ENCODE peak calls at places on chromosomes 13 and 19, in six cellular contexts. G is A549, D is IMR-90, Y is K562, B is neural progenitor cell, W is osteoblast. C is an unnamed sample.

GRCh38 chr19:55069137-55069858 is 6.3 kb upstream of the RDH13 start:
- DNase-seq in Y (peak), D (no peak), B (peak), W (peak), G (peak), C (no peak)

GRCh38 chr19:33391631-33392249 is 18.2 kb downstream of the CEBPG start:
- DNase-seq in W (peak), G (no peak), Y (no peak), D (no peak), B (no peak), C (no peak)

GRCh38 chr19:39110263-39110967 is 15.2 kb upstream of the PAK4 start:
- DNase-seq in G (peak), D (no peak), B (peak), Y (peak), W (peak), C (peak)

GRCh38 chr13:44101347-44102083 is 221.8 kb downstream of the LACC1 start:
- DNase-seq in G (no peak), B (no peak), W (no peak), Y (no peak), D (no peak), C (no peak)

GRCh38 chr13:77323858-77324257 is 3.0 kb downstream of the MYCBP2 start:
- DNase-seq in Y (no peak), D (no peak), W (no peak), G (no peak), B (no peak), C (no peak)

GRCh38 chr19:1016647-1017114 is 4.2 kb downstream of the TMEM259 start:
- DNase-seq in W (peak), G (no peak), D (peak), B (no peak), Y (no peak), C (no peak)

GRCh38 chr19:21158523-21159135 is 16.8 kb downstream of the ZNF431 start:
- DNase-seq in D (peak), G (no peak), B (no peak), Y (no peak), W (no peak), C (no peak)

GRCh38 chr13:44240611-44241010 is 133.0 kb upstream of the SERP2 start:
- DNase-seq in B (no peak), D (no peak), Y (no peak), W (no peak), G (no peak), C (no peak)

GRCh38 chr19:35911790-35912189 is 3.7 kb upstream of the TYROBP start:
- DNase-seq in Y (peak), B (no peak), D (peak), G (no peak), W (no peak), C (no peak)

GRCh38 chr13:66492479-66492878 is 737.7 kb downstream of the PCDH9 start:
- DNase-seq in B (peak), G (no peak), Y (peak), D (no peak), W (no peak), C (peak)

GRCh38 chr13:113565526-113566226 is 18.9 kb upstream of the TFDP1 start:
- DNase-seq in W (no peak), D (no peak), Y (no peak), B (no peak), G (no peak), C (no peak)

GRCh38 chr13:98978280-98978679 is 416 bp upstream of the DOCK9 start:
- DNase-seq in G (no peak), D (peak), B (no peak), Y (no peak), W (no peak), C (no peak)

GRCh38 chr13:33251131-33251629 is 34.4 kb downstream of the STARD13 start:
- DNase-seq in B (no peak), Y (no peak), G (no peak), D (peak), W (peak), C (no peak)

GRCh38 chr13:27161423-27161822 is 10.2 kb downstream of the USP12 start:
- DNase-seq in G (no peak), D (no peak), Y (no peak), W (no peak), B (no peak), C (no peak)

GRCh38 chr19:3851254-3852176 is 17.3 kb downstream of the ZFR2 start:
- DNase-seq in G (no peak), D (no peak), B (no peak), Y (no peak), W (peak), C (no peak)

GRCh38 chr19:29285878-29286277 is 72.9 kb upstream of the UQCRFS1 start:
- DNase-seq in D (no peak), B (peak), G (no peak), W (no peak), Y (peak), C (no peak)

GRCh38 chr19:32448026-32448425 is 42.5 kb downstream of the DPY19L3 start:
- DNase-seq in G (no peak), D (peak), W (no peak), Y (no peak), B (no peak), C (no peak)

GRCh38 chr19:5292453-5292842 is 48.2 kb downstream of the PTPRS start:
- DNase-seq in D (peak), Y (peak), B (no peak), G (peak), W (no peak), C (peak)

GRCh38 chr13:35978607-35979316 is 152.4 kb downstream of the DCLK1 start:
- DNase-seq in Y (peak), W (peak), D (peak), G (peak), B (peak), C (peak)

DNA sequence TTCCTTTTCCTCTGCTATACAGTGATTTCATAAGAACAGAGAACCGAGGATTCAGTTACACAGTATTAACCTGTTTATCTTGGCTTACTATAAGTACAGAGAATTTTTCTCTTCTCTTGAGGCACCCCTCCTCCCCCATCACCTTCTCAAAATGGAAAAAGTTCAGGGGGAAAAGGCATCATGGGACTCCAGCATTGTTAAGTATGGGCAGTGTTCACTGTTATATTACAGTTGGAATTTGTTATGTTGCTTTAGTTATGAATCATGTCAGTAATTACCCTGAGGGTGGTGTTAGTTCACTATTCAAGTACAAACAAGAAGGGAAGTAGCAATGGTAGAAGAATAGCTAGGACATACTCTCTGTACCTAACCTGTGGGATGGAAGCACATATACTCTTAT is 12.1 kb downstream of the LPAR6 start:
- DNase-seq in Y (no peak), W (peak), B (no peak), G (no peak), D (peak), C (peak)
- H3K4me2 ChIP-seq in Y (no peak), W (peak), B (no peak), G (peak), D (peak), C (no peak)

GRCh38 chr13:79972066-79972569 is 368.8 kb downstream of the SPRY2 start:
- DNase-seq in D (no peak), B (no peak), Y (no peak), G (no peak), W (no peak), C (no peak)

DNA sequence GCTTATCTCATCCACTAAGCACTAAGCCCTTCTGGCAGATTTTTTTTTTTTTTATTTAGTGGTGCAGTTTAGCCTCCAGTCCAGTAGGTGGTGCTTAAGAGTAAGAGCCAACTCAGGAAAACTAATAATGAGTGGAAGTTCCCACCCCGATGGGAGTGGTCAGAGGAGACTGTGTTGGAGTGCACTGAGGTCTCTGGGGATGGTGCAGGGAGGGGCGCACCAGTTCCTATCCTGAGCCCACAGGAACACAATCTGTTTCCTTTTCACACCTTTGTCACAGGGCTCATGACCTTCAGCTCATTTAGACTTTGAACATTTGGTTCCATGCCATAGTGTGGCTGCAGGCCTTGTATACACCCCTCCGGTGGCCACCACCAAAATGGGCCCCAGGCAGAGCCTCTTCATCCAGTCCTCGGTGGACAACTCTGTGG is 367.4 kb downstream of the SPRY2 start:
- DNase-seq in D (no peak), Y (peak), W (peak), B (no peak), G (no peak), C (peak)
- TF ChIP-seq CTCF in D (peak), Y (peak), W (peak), B (peak), G (no peak), C (peak)

GRCh38 chr13:30866692-30867669 is 39.1 kb upstream of the MEDAG start:
- DNase-seq in G (no peak), D (no peak), B (no peak), Y (no peak), W (no peak), C (no peak)
- H3K4me2 ChIP-seq in G (no peak), D (no peak), B (no peak), Y (no peak), W (no peak), C (no peak)

DNA sequence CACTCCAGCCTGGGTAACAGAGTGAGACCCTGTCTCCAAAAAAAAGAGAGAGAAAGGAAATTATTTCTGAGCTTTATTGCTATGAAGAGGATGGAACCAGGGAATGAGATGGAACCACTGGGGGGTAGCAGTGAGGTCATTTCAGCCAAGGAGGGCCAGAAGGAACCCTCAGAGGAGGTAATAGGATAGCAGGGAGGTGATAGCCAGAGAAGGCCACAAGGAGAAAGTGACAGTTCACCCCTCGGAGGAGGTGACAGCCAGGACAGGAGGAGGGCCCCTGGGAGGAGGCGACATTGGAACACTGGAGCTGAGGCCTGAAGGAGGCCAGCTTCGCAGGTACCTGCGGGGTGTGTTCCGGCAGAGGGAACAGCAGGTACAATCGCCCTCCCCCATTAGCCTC is 695 bp upstream of the PGPEP1 start:
- DNase-seq in B (peak), Y (peak), W (peak), D (peak), G (peak), C (peak)
- TF ChIP-seq CTCF in B (peak), Y (peak), W (peak), D (peak), G (peak), C (peak)

GRCh38 chr19:49161987-49162386 is 4.4 kb downstream of the TRPM4 start:
- DNase-seq in D (peak), Y (peak), B (no peak), W (peak), G (no peak), C (no peak)

GRCh38 chr19:49165111-49165750 is 7.6 kb downstream of the TRPM4 start:
- DNase-seq in Y (no peak), G (no peak), D (no peak), B (no peak), W (peak), C (no peak)

GRCh38 chr19:49168421-49168820 is 10.8 kb downstream of the TRPM4 start:
- DNase-seq in W (no peak), B (no peak), G (no peak), D (no peak), Y (no peak), C (no peak)

GRCh38 chr19:49167857-49168409 is 10.3 kb downstream of the TRPM4 start:
- DNase-seq in G (no peak), Y (no peak), B (no peak), D (no peak), W (peak), C (no peak)

DNA sequence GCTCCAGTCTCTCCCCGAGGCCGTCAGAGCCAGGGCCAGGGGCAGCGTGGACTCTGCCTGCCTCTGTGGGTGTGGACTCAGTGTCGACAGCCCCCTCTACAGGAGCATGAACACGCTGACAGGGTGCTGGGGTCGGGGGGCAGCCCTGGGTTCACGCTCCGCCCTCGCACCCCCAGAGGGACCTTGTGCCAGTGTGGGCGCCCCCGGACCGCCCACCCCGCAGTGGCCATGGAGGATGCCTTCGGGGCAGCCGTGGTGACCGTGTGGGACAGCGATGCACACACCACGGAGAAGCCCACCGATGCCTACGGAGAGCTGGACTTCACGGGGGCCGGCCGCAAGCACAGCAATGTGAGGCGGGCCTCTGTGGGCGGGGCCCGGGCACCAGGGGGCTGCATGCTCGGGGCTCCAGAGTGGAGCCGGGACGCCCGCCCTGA is 8.3 kb downstream of the TRPM4 start:
- DNase-seq in G (no peak), W (no peak), Y (no peak), D (no peak), B (no peak), C (no peak)
- H3K4me2 ChIP-seq in G (no peak), W (no peak), Y (no peak), D (no peak), B (no peak), C (no peak)

DNA sequence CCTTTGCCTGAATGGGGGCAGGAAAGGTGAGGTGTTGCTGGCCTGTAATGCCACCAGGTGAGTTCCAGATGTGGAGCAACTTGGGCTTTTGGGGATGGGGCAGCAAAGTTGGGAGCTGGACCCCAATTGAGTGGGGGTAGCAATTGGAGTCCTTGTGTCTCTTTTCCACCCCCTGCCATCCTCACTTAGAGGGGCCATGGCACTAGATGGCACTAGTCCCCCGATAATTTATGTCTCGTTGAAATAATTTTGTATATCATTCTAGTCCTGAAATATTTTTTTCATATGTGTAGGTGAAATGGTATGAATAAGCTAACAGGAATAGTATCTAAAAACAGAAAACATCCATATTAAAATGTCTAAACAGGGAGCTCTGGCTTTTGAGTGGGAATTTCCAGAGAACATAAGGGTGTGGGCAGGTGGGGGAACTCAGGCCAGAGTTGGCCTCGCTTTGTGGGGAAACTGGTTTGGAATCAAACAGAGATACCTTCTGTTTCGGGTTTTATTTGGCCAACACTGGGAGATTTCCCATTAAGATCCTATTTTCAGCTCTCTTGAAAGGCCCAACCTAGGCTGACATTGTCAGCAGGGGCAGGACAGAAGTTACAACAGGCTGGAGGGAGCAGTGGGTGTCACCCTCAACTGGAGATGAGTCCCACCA is 3.4 kb downstream of the ZNF576 start:
- DNase-seq in W (peak), D (no peak), G (no peak), Y (no peak), B (no peak), C (no peak)
- TF ChIP-seq CTCF in W (no peak), D (no peak), G (no peak), Y (no peak), B (no peak), C (peak)

GRCh38 chr13:40026174-40026585 is 370.7 kb downstream of the COG6 start:
- DNase-seq in G (no peak), D (peak), W (no peak), B (no peak), Y (no peak), C (no peak)

GRCh38 chr13:40026741-40027140 is 371.3 kb downstream of the COG6 start:
- DNase-seq in W (no peak), Y (no peak), B (no peak), G (no peak), D (no peak), C (no peak)

GRCh38 chr13:40024578-40024952 is 369.1 kb downstream of the COG6 start:
- DNase-seq in W (no peak), D (no peak), B (no peak), Y (no peak), G (no peak), C (no peak)

GRCh38 chr13:40023608-40024577 is 368.4 kb downstream of the COG6 start:
- DNase-seq in Y (no peak), G (no peak), B (no peak), W (no peak), D (no peak), C (no peak)

GRCh38 chr13:40024962-40025714 is 369.7 kb downstream of the COG6 start:
- DNase-seq in D (no peak), Y (no peak), W (no peak), G (no peak), B (no peak), C (no peak)
- H3K4me2 ChIP-seq in D (no peak), Y (no peak), W (peak), G (no peak), B (no peak), C (no peak)

GRCh38 chr19:12162882-12163806 is at the start of gene ZNF136:
- DNase-seq in B (peak), D (peak), Y (peak), G (peak), W (peak), C (peak)
- TF ChIP-seq CTCF in B (no peak), D (no peak), Y (no peak), G (no peak), W (no peak), C (no peak)

GRCh38 chr13:53110614-53111013 is 82.0 kb downstream of the OLFM4 start:
- DNase-seq in D (no peak), W (no peak), B (no peak), G (no peak), Y (no peak), C (no peak)
- H3K4me2 ChIP-seq in D (no peak), W (no peak), B (no peak), G (no peak), Y (no peak), C (no peak)

DNA sequence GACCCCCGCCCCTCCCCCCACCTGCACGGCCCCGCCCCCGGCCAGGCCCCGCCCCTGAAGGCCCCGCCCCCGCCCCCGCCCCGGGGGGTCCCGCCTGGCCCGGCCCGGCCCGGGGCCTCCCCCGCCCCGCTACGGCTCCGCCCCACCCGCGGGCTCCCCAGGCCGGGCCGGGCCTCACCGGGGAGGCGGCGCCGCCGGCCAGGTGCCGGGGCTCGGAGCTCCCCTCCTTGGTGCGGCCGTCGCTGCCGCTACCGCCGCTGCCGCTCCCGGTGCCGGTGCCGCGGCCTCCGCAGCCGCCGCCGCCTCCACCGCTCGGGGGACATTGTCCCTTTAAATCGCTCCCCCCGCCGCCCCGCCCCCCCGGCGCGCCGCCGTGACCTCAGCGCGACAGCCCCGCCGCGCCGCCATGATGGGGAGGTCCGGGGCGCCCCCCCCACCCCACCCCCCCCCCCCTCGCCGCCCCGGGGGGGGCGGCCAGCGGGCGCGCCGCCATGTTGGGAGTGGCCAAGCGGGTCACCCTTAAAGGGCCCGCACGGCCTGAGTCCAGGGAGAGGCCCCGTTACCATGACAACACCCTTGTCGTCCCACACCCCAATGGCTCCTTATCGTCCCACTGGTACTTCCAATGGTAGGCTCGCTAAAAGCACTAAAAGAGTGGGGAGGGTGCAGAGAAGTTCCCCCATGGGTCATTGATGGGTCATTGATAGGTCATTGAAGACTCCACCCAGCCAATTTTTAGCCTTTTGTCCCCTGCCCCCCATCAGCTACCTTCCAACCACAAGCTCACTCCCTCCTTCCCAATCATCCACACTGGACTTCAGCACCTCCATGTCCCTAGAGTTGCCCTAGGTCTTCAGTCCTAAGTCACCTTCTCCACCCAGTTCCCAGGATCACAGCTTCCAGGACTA is at the start of gene WIZ:
- DNase-seq in D (peak), G (peak), W (peak), Y (peak), B (peak), C (peak)
- TF ChIP-seq CTCF in D (no peak), G (no peak), W (no peak), Y (no peak), B (no peak), C (no peak)

C was measured in OCI-LY7.